ENCODE peak calls at places on chromosomes 2 and 18, in four cellular contexts. X, K, I and Z are unnamed samples.

GRCh38 chr2:26401739-26402541 is at the start of gene DRC1:
- DNase-seq in X (no peak), K (no peak), I (peak), Z (peak)

GRCh38 chr2:208179028-208179609 is 10.7 kb downstream of the C2orf80 start:
- DNase-seq in X (no peak), K (no peak), I (no peak), Z (no peak)

GRCh38 chr18:3995476-3996102 is 459.5 kb downstream of the DLGAP1 start:
- DNase-seq in X (peak), K (no peak), I (peak), Z (no peak)

GRCh38 chr18:32093523-32093922 is 1.8 kb downstream of the RNF138 start:
- DNase-seq in X (peak), K (no peak), I (no peak), Z (no peak)

GRCh38 chr18:80241919-80242777 is 5.2 kb downstream of the PARD6G start:
- DNase-seq in X (no peak), K (no peak), I (no peak), Z (no peak)

GRCh38 chr2:189143930-189144329 is 35.6 kb downstream of the COL5A2 start:
- DNase-seq in X (no peak), K (no peak), I (no peak), Z (no peak)

GRCh38 chr2:7375901-7376300 is 458.7 kb downstream of the RNF144A start:
- DNase-seq in X (no peak), K (no peak), I (no peak), Z (no peak)

GRCh38 chr2:99240431-99240830 is 15.0 kb downstream of the LYG2 start:
- DNase-seq in X (no peak), K (no peak), I (no peak), Z (no peak)

GRCh38 chr18:62964432-62964831 is 249.1 kb downstream of the PHLPP1 start:
- DNase-seq in X (no peak), K (no peak), I (no peak), Z (no peak)

GRCh38 chr2:105394951-105395611 is 3.8 kb downstream of the FHL2 start:
- DNase-seq in X (no peak), K (no peak), I (no peak), Z (no peak)

GRCh38 chr2:136135924-136136906 is 18.3 kb upstream of the CXCR4 start:
- DNase-seq in X (peak), K (peak), I (no peak), Z (no peak)
- TF ChIP-seq POLR2A in X (no peak), K (peak), I (no peak), Z (no peak)

DNA sequence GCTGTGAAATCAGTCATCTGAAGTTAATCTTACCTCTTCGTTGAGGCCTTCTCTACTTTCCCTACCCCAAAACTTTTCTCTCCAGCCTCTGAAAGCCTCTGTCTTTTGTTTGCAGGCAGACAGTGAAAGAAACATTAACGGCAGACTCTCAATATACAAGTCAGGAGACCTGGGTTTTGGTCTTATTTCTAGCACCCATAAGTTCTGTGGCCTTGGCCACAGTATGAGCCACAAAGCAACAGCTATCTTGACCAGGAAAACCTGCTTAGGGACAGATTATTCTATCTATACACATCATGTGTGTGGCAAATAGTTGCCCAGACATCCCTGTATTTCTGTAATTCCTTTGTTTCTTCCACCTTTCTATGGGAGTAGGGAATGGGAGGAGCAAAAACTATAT is 318.3 kb downstream of the AGPS start:
- DNase-seq in X (no peak), K (no peak), I (no peak), Z (no peak)
- TF ChIP-seq POLR2A in X (no peak), K (no peak), I (no peak), Z (no peak)

GRCh38 chr2:64315561-64315960 is 138.4 kb upstream of the LGALSL start:
- DNase-seq in X (no peak), K (no peak), I (no peak), Z (no peak)

GRCh38 chr2:64311191-64311910 is 142.6 kb upstream of the LGALSL start:
- DNase-seq in X (no peak), K (no peak), I (no peak), Z (no peak)

GRCh38 chr2:64312622-64312948 is 141.4 kb upstream of the LGALSL start:
- DNase-seq in X (no peak), K (no peak), I (no peak), Z (no peak)

GRCh38 chr2:64311948-64312621 is 141.9 kb upstream of the LGALSL start:
- DNase-seq in X (peak), K (no peak), I (peak), Z (peak)

GRCh38 chr2:64313311-64313710 is 140.7 kb upstream of the LGALSL start:
- DNase-seq in X (no peak), K (no peak), I (no peak), Z (no peak)
- TF ChIP-seq POLR2A in X (no peak), K (no peak), I (no peak), Z (no peak)

GRCh38 chr2:32064021-32064678 is 794 bp downstream of the SPAST start:
- DNase-seq in X (no peak), K (no peak), I (no peak), Z (no peak)
- TF ChIP-seq POLR2A in X (peak), K (peak), I (peak), Z (peak)

DNA sequence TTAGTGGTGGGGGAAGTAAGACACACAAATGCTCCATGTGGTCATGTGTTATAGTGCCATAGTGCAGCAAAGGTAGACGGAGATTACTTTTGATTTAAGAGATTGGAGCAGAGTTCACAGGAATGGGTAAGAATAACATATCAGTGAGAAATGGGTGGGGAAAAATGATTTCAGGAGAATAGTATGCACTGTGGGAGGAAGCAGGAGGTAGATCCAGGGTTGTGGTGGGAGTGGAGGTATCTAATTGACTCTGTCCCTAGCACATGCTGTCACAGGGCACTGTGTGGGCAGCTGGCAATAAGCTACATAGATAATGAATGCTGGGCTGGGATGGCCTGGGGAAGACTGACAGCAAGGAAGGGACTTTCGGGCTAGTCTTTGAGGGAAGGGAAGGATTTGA is 65.3 kb downstream of the STAT1 start:
- DNase-seq in X (no peak), K (no peak), I (peak), Z (peak)
- TF ChIP-seq POLR2A in X (no peak), K (no peak), I (no peak), Z (no peak)

GRCh38 chr18:11137400-11137799 is 12.0 kb downstream of the PIEZO2 start:
- DNase-seq in X (no peak), K (no peak), I (peak), Z (no peak)
- TF ChIP-seq POLR2A in X (no peak), K (no peak), I (no peak), Z (no peak)

GRCh38 chr2:8676191-8676914 is 5.5 kb upstream of the ID2 start:
- DNase-seq in X (peak), K (no peak), I (peak), Z (no peak)
- TF ChIP-seq POLR2A in X (peak), K (peak), I (peak), Z (no peak)

GRCh38 chr2:85888020-85888744 is 608 bp downstream of the ST3GAL5 start:
- DNase-seq in X (no peak), K (no peak), I (peak), Z (no peak)

GRCh38 chr2:85889648-85890281 is 975 bp upstream of the ST3GAL5 start:
- DNase-seq in X (no peak), K (no peak), I (peak), Z (no peak)

GRCh38 chr2:85890522-85891176 is 1.9 kb upstream of the ST3GAL5 start:
- DNase-seq in X (no peak), K (no peak), I (no peak), Z (no peak)

GRCh38 chr2:85887566-85888019 is 1.2 kb downstream of the ST3GAL5 start:
- DNase-seq in X (peak), K (peak), I (peak), Z (no peak)

GRCh38 chr2:85888745-85889647 is at the start of gene ST3GAL5:
- DNase-seq in X (peak), K (peak), I (peak), Z (peak)
- TF ChIP-seq POLR2A in X (peak), K (peak), I (peak), Z (no peak)

DNA sequence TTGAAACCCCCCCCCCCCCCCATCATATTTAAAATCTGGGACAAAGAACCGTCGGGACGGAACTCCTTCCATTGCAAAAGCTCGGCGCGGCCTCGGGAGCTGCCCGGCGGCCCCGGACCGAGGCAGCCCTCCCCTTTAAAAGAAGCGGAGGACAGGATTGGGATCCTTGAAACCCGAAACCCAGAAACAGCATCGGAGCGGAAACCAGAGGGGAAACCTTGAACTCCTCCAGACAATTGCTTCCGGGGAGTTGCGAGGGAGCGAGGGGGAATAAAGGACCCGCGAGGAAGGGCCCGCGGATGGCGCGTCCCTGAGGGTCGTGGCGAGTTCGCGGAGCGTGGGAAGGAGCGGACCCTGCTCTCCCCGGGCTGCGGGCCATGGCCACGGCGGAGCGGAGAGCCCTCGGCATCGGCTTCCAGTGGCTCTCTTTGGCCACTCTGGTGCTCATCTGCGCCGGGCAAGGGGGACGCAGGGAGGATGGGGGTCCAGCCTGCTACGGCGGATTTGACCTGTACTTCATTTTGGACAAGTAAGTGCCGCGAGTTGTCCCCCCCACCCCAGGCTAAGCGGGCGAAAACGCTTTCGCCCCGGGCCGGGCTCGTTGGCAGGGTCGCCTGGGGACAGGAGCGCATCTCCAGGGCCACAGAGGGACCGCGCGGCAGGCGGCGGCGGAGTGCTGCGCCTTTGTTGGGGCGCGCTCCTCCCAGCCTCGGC is at the start of gene ANTXR1:
- DNase-seq in X (peak), K (no peak), I (peak), Z (peak)
- TF ChIP-seq POLR2A in X (no peak), K (peak), I (no peak), Z (peak)